ENCODE peak calls at places on chromosomes 16 and 17, in ten cellular contexts. N is psoas muscle; M is astrocyte of the cerebellum; W is H1; R is coronary artery; Q is PC-9; A is PC-3; B is NB4; O is astrocyte; V is CD8-positive, alpha-beta memory T cell. H is an unnamed sample.

GRCh38 chr17:57499648-57500049 is 243.3 kb downstream of the MSI2 start:
- DNase-seq in N (no peak), R (no peak), M (peak), W (no peak), B (no peak), A (no peak), V (no peak), Q (no peak), O (peak), H (peak)

GRCh38 chr17:49603238-49603637 is 27.6 kb downstream of the NXPH3 start:
- DNase-seq in M (no peak), O (no peak), V (no peak), R (no peak), Q (no peak), B (no peak), W (no peak), N (no peak), A (no peak), H (no peak)

GRCh38 chr16:1047123-1047522 is 25.4 kb upstream of the SSTR5 start:
- DNase-seq in O (no peak), R (no peak), Q (no peak), N (no peak), A (no peak), W (no peak), V (no peak), M (no peak), B (no peak), H (peak)

GRCh38 chr17:51355314-51356083 is 95.2 kb downstream of the UTP18 start:
- DNase-seq in V (no peak), M (no peak), W (no peak), B (no peak), R (no peak), Q (no peak), O (no peak), N (no peak), A (no peak), H (no peak)

GRCh38 chr17:39281806-39282205 is 56.1 kb upstream of the STAC2 start:
- DNase-seq in R (no peak), M (no peak), Q (no peak), B (no peak), O (peak), W (no peak), N (no peak), A (no peak), V (no peak), H (no peak)

GRCh38 chr17:65345261-65346060 is 208.3 kb downstream of the RGS9 start:
- DNase-seq in A (no peak), M (peak), N (no peak), B (peak), Q (no peak), W (no peak), V (no peak), R (no peak), O (peak), H (no peak)

GRCh38 chr17:8122923-8123694 is 797 bp downstream of the HES7 start:
- DNase-seq in Q (peak), M (no peak), O (no peak), R (peak), A (peak), V (no peak), B (peak), N (no peak), W (peak), H (peak)

GRCh38 chr17:42553866-42554249 is 1.1 kb downstream of the HSD17B1 start:
- DNase-seq in V (no peak), W (no peak), A (peak), R (no peak), N (no peak), M (no peak), B (peak), O (no peak), Q (no peak), H (no peak)

GRCh38 chr17:81912441-81913309 is 1.5 kb upstream of the PCYT2 start:
- DNase-seq in V (no peak), O (no peak), R (no peak), Q (peak), A (peak), B (no peak), M (no peak), W (no peak), N (no peak), H (no peak)

GRCh38 chr17:50550661-50551432 is 3.9 kb downstream of the SPATA20 start:
- DNase-seq in M (peak), N (peak), O (peak), W (peak), A (peak), Q (peak), B (peak), R (no peak), V (no peak), H (peak)

GRCh38 chr17:73838815-73839214 is 194.6 kb upstream of the SDK2 start:
- DNase-seq in Q (no peak), M (no peak), N (no peak), V (no peak), R (no peak), A (no peak), W (no peak), O (no peak), B (no peak), H (peak)

GRCh38 chr16:79146-80054 is 1.4 kb downstream of the MPG start:
- DNase-seq in Q (no peak), A (no peak), M (no peak), B (peak), R (no peak), O (no peak), V (no peak), N (no peak), W (no peak), H (peak)

GRCh38 chr16:75559002-75559401 is 3.0 kb upstream of the TMEM231 start:
- DNase-seq in M (no peak), R (no peak), V (no peak), W (no peak), A (peak), Q (peak), O (no peak), N (no peak), B (no peak), H (no peak)

GRCh38 chr16:88287219-88287618 is 95.5 kb upstream of the ZNF469 start:
- DNase-seq in O (no peak), B (peak), N (no peak), V (no peak), Q (peak), W (peak), A (peak), M (no peak), R (no peak), H (no peak)

GRCh38 chr16:85017151-85017550 is 5.8 kb upstream of the ZDHHC7 start:
- DNase-seq in Q (no peak), O (peak), V (no peak), A (peak), N (no peak), M (no peak), W (no peak), R (no peak), B (peak), H (peak)

GRCh38 chr17:44438634-44439033 is 49.2 kb upstream of the ITGA2B start:
- DNase-seq in W (no peak), R (no peak), M (no peak), V (no peak), O (no peak), A (no peak), Q (no peak), N (no peak), B (no peak), H (peak)

GRCh38 chr17:28745777-28746473 is 2.1 kb downstream of the TRAF4 start:
- DNase-seq in R (no peak), O (no peak), B (no peak), A (peak), V (no peak), W (peak), M (no peak), Q (peak), N (no peak), H (no peak)

GRCh38 chr17:21549107-21549687 is 143.1 kb upstream of the KCNJ18 start:
- DNase-seq in O (peak), M (no peak), V (no peak), A (peak), Q (no peak), R (no peak), B (no peak), N (no peak), W (no peak), H (no peak)

GRCh38 chr16:3961449-3961849 is 80.9 kb upstream of the CREBBP start:
- DNase-seq in A (peak), B (no peak), Q (no peak), R (no peak), M (no peak), O (peak), N (no peak), W (no peak), V (no peak), H (peak)

GRCh38 chr16:27322858-27323780 is 9.3 kb downstream of the IL4R start:
- DNase-seq in A (peak), W (no peak), B (no peak), M (no peak), Q (peak), N (no peak), O (no peak), V (no peak), R (no peak), H (no peak)

GRCh38 chr16:3971261-3971660 is 90.7 kb upstream of the CREBBP start:
- DNase-seq in N (no peak), V (no peak), M (peak), R (no peak), A (peak), W (no peak), B (no peak), O (peak), Q (peak), H (no peak)

GRCh38 chr16:56041556-56042140 is 149.6 kb upstream of the GNAO1 start:
- DNase-seq in R (no peak), V (peak), B (peak), M (no peak), N (no peak), W (peak), A (peak), O (no peak), Q (peak), H (peak)

GRCh38 chr16:14364386-14365199 is 265.5 kb downstream of the PARN start:
- DNase-seq in R (no peak), V (no peak), M (peak), N (no peak), Q (peak), A (peak), B (no peak), O (peak), W (no peak), H (peak)

GRCh38 chr16:48911700-48912099 is 301.7 kb upstream of the N4BP1 start:
- DNase-seq in W (no peak), A (peak), B (peak), O (no peak), M (no peak), Q (no peak), N (no peak), V (no peak), R (no peak), H (no peak)

GRCh38 chr17:51258756-51259573 is 884 bp downstream of the MBTD1 start:
- DNase-seq in A (peak), Q (peak), V (no peak), M (no peak), N (peak), B (peak), W (no peak), R (no peak), O (no peak), H (peak)

GRCh38 chr16:88458773-88459235 is 5.7 kb downstream of the ZFPM1 start:
- DNase-seq in Q (no peak), B (no peak), V (no peak), W (no peak), A (no peak), M (no peak), O (no peak), R (no peak), N (no peak), H (no peak)

GRCh38 chr16:63201851-63202250 is 1165.6 kb upstream of the CDH8 start:
- DNase-seq in W (no peak), N (no peak), A (no peak), R (no peak), M (no peak), Q (no peak), O (no peak), B (no peak), V (no peak), H (no peak)

GRCh38 chr17:35244345-35245195 is 1.7 kb downstream of the SLFN5 start:
- DNase-seq in R (peak), M (no peak), Q (peak), N (peak), O (peak), V (peak), B (peak), A (peak), W (peak), H (peak)

GRCh38 chr17:44956998-44957981 is 9.7 kb upstream of the KIF18B start:
- DNase-seq in M (no peak), W (no peak), Q (no peak), V (no peak), B (no peak), A (no peak), O (no peak), N (no peak), R (peak), H (peak)

GRCh38 chr17:77492446-77493237 is 351.9 kb downstream of the SEC14L1 start:
- DNase-seq in O (no peak), W (no peak), M (no peak), B (no peak), N (no peak), Q (no peak), V (no peak), A (no peak), R (no peak), H (no peak)

GRCh38 chr16:49491736-49492089 is 118.1 kb downstream of the C16orf78 start:
- DNase-seq in M (no peak), O (no peak), R (no peak), N (peak), Q (no peak), A (peak), V (no peak), W (no peak), B (no peak), H (no peak)

GRCh38 chr17:77419547-77420475 is 279.0 kb downstream of the SEC14L1 start:
- DNase-seq in W (peak), M (no peak), O (peak), V (no peak), Q (peak), A (peak), N (no peak), R (no peak), B (peak), H (peak)

GRCh38 chr16:55301385-55302008 is 22.5 kb upstream of the IRX6 start:
- DNase-seq in W (no peak), O (no peak), A (no peak), Q (no peak), M (no peak), N (no peak), B (peak), R (no peak), V (no peak), H (no peak)

GRCh38 chr16:10867199-10867598 is 9.8 kb upstream of the CIITA start:
- DNase-seq in W (no peak), B (no peak), O (no peak), N (no peak), Q (no peak), V (no peak), A (no peak), R (no peak), M (no peak), H (no peak)

GRCh38 chr16:66521951-66522771 is 27.8 kb downstream of the TK2 start:
- DNase-seq in W (no peak), N (no peak), B (peak), A (peak), M (peak), V (peak), Q (peak), R (no peak), O (peak), H (peak)

GRCh38 chr17:17151055-17151454 is 55.1 kb downstream of the PLD6 start:
- DNase-seq in M (peak), W (no peak), R (no peak), A (peak), B (no peak), V (no peak), O (peak), Q (peak), N (no peak), H (no peak)
- H3K4me3 ChIP-seq in M (no peak), W (no peak), R (no peak), A (no peak), B (no peak), V (no peak), O (no peak), Q (no peak), N (no peak), H (no peak)

DNA sequence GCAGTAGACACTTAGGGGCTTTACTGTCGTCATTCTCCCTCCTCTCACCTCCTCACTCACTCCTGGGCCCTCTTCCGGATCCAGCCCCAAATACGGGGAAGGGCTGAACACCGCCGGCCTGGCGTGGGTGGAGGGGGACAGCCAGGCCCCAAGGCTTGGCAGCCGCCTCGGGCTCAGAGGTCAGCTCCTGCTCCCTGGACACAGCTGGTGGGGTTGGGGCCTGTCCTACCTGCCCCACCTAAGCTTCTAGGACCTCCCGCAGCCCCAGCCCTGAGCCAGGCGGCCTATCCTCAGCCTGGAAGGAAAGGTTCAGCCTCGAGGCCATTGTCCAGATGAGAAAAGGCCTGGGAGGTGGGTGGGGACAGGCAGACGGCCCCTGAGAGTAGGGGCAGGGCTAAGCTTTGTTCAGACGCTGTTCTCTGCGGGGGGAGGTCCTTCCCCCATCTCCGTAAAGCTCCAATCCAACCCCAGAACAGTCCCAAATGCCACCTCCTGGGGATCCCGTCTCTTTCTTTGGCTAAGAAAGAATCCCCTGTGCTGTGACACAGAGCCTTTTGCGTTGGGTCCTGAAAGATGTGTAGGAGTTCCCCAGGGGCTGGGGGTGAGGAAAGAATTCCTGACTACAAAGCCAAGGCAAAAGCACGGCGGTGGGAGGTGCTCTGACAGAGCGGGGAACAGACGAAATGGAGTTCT is 861 bp upstream of the LLGL1 start:
- DNase-seq in N (peak), V (no peak), W (peak), B (no peak), Q (no peak), O (no peak), M (no peak), R (no peak), A (no peak), H (peak)
- H3K4me3 ChIP-seq in N (peak), V (peak), W (peak), B (peak), Q (peak), O (peak), M (peak), R (peak), A (peak), H (peak)

GRCh38 chr17:5203908-5204294 is 12.2 kb upstream of the ZNF594 start:
- DNase-seq in V (no peak), R (no peak), Q (no peak), B (no peak), N (no peak), O (peak), A (peak), W (no peak), M (no peak), H (no peak)
- H3K4me3 ChIP-seq in V (no peak), R (no peak), Q (no peak), B (no peak), N (no peak), O (no peak), A (no peak), W (no peak), M (no peak), H (no peak)

DNA sequence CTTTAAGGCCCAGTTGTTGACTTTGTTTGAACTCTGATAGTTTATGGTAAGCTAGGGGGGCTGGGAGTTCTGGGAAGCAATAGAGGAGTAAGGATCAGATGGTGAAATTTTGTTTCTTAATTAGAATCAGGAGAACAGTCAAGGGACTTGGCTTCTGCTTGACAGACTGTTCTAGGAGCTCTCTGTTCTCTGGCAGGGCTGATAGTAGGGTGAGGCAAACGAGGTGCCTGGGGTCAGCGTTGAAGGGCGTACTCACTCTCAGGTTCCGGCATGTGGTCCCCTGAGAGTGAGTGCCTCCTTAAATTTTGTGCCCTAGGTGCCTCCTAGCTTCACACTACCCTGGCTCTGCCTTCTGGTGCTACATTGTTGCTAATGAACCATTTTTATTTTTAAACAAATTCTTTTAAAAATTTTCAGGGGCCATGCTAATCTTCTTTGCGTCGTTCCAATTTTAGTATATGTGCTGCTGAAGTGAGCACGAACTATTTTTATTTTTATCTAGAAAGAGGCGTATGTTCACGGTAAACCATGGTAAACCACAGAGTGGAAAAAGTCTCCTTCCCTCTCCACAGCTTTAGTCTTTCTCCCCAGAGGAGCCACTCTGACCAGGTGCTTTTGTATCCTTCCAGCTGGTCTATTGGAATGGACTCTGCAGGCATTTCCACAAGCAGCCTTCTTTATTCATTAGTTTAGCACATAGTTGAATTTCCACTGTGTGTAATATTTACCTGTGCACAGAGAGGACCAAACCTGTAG is 19.7 kb downstream of the SLC7A6 start:
- DNase-seq in V (no peak), M (no peak), B (no peak), O (no peak), W (no peak), R (no peak), Q (no peak), N (peak), A (no peak), H (no peak)
- H3K4me3 ChIP-seq in V (peak), M (no peak), B (no peak), O (no peak), W (no peak), R (no peak), Q (no peak), N (peak), A (no peak), H (no peak)

GRCh38 chr16:19288872-19289799 is 3.6 kb downstream of the CLEC19A start:
- DNase-seq in Q (no peak), M (no peak), A (peak), B (no peak), V (no peak), O (no peak), N (no peak), R (no peak), W (no peak), H (no peak)
- H3K4me3 ChIP-seq in Q (no peak), M (no peak), A (no peak), B (no peak), V (no peak), O (no peak), N (no peak), R (no peak), W (no peak), H (no peak)